ENCODE peak calls at places on chromosomes 13 and 19, in five cellular contexts. G, T, S, A and V are unnamed samples.

GRCh38 chr13:110949628-110950027 is 34.8 kb upstream of the ANKRD10 start:
- DNase-seq in S (no peak), A (no peak), G (no peak), T (no peak), V (no peak)

GRCh38 chr19:43700368-43701015 is 15.4 kb upstream of the IRGC start:
- DNase-seq in G (no peak), T (no peak), S (no peak), A (no peak), V (no peak)

GRCh38 chr13:50213526-50213925 is 198.3 kb downstream of the KCNRG start:
- DNase-seq in T (no peak), S (no peak), A (no peak), G (no peak), V (no peak)

GRCh38 chr13:78323848-78324247 is 279.5 kb downstream of the POU4F1 start:
- DNase-seq in T (no peak), A (no peak), S (no peak), G (no peak), V (no peak)

GRCh38 chr19:18859676-18860301 is 28.0 kb downstream of the UPF1 start:
- DNase-seq in G (no peak), T (no peak), A (no peak), S (no peak), V (no peak)

GRCh38 chr19:4776436-4777205 is 14.9 kb upstream of the FEM1A start:
- DNase-seq in S (no peak), T (peak; percentile 23), G (no peak), A (no peak), V (no peak)

GRCh38 chr13:27423333-27423732 is 1.1 kb upstream of the GTF3A start:
- DNase-seq in S (no peak), T (no peak), A (no peak), G (no peak), V (no peak)

GRCh38 chr13:113119822-113120189 is 2.8 kb upstream of the F10 start:
- DNase-seq in A (no peak), G (no peak), T (no peak), S (no peak), V (no peak)

GRCh38 chr13:96421314-96421713 is 331.4 kb downstream of the HS6ST3 start:
- DNase-seq in S (no peak), T (no peak), G (no peak), A (no peak), V (no peak)

GRCh38 chr13:80214521-80214941 is 126.4 kb downstream of the SPRY2 start:
- DNase-seq in A (no peak), G (no peak), S (no peak), T (no peak), V (no peak)

GRCh38 chr13:58080806-58081205 is 449.3 kb downstream of the PCDH17 start:
- DNase-seq in T (no peak), G (no peak), A (no peak), S (no peak), V (no peak)

GRCh38 chr13:42977219-42977659 is 14.8 kb downstream of the EPSTI1 start:
- DNase-seq in G (no peak), S (no peak), T (no peak), A (no peak), V (no peak)

GRCh38 chr19:18290250-18291018 is 9.0 kb upstream of the JUND start:
- DNase-seq in A (no peak), S (peak; percentile 79), T (peak; percentile 9), G (no peak), V (no peak)

GRCh38 chr13:43009506-43009905 is 13.9 kb upstream of the DNAJC15 start:
- DNase-seq in T (no peak), A (no peak), G (no peak), S (no peak), V (no peak)

GRCh38 chr19:35206379-35206778 is 22.2 kb downstream of the FAM187B start:
- DNase-seq in S (peak; percentile 52), A (no peak), T (no peak), G (no peak), V (no peak)

DNA sequence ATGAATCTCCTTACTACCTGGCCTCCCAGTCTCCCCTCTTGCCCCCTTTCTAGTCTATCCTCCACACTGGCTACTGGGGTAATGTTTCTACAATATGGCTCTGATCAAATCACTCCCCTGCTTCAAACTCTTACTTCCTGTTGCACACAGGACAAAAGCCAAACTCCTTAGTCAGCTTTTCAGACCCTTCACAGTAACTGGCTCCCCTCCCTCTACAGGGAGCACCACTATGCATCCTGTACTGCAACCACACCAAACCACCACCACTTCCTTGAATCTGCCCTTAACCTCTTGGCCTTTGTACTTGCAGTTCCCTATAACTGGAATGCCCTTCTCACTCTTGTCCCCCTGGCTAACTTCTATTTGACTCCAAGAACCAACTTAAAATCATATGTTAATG is 32.2 kb downstream of the DEDD2 start:
- DNase-seq in G (no peak), A (no peak), T (no peak), S (no peak), V (no peak)
- H3K4me3 ChIP-seq in G (no peak overlapping the region), A (no peak overlapping the region), T (no peak overlapping the region), S (no peak overlapping the region), V (no peak overlapping the region)

GRCh38 chr19:42466521-42467436 is 24.0 kb upstream of the CXCL17 start:
- DNase-seq in T (no peak), S (no peak), G (no peak), A (no peak), V (no peak)

GRCh38 chr19:42465827-42466280 is 23.1 kb upstream of the CXCL17 start:
- DNase-seq in A (no peak), G (no peak), S (peak; percentile 66), T (no peak), V (no peak)

GRCh38 chr19:42467437-42467760 is 24.7 kb upstream of the CXCL17 start:
- DNase-seq in T (no peak), G (no peak), A (no peak), S (no peak), V (no peak)

GRCh38 chr19:42469311-42470239 is 26.8 kb upstream of the CXCL17 start:
- DNase-seq in S (no peak), G (no peak), A (peak; percentile 50), T (no peak), V (no peak)

DNA sequence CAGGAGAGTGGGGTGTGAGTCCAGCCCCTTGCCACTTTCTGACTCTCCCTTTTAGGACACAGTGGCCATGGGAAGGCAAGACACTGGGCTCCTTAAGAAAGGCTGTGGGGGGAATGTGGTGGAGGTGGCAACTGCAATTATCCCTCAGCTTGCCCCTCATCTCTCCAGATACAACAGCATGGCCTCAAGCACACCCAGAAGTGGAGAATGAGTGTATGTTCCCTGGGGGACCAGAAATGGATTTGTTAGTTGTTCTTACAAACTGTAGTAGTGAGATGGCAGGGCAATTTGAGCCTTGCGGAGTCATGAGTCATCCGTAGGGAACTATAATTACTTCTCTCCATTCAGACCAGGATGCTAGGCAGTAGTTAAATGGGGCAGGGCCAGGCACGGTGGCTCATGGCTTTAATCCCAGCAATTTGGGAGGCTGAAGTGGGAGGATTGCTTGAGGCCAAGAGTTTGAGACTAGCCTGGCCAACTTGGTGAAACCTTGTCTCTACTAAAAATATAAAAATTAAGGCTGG is 25.6 kb upstream of the CXCL17 start:
- DNase-seq in G (peak; percentile 64), A (no peak), T (no peak), S (no peak), V (no peak)
- TF ChIP-seq REST in G (no peak), A (no peak), T (no peak), S (no peak), V (no peak)

GRCh38 chr19:50664204-50664603 is 15.0 kb downstream of the C19orf81 start:
- DNase-seq in G (no peak), S (no peak), T (no peak), A (no peak), V (no peak)
- H3K27me3 ChIP-seq in G (no peaks in the 10 kb centered on the region), S (no peaks in the 10 kb centered on the region), T (no peaks in the 10 kb centered on the region), A (peaks cover 8% of the 10 kb centered on the region), V (no peaks in the 10 kb centered on the region)

GRCh38 chr13:105762096-105762495 is 773.4 kb downstream of the EFNB2 start:
- DNase-seq in A (no peak), G (no peak), T (no peak), S (no peak), V (no peak)
- H3K4me3 ChIP-seq in A (no peak overlapping the region), G (no peak overlapping the region), T (no peak overlapping the region), S (no peak overlapping the region), V (no peak overlapping the region)

DNA sequence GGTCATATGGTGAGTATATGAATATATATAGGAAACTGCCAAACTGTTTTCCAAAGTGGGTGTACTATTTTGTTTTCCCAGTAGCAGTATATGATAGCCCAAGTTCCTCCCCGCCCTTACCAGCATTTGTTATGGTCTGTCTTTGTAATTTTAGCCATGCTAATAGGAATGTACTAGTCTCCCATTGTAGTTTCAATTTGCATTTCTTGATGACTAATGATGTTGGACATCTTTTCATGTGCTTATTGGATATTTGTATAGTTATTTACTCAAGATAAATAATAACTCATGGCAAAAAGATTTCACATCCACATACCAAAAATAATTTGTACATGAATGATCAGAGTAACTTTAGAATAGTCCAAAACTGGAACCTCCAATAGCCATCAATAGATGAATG is 75.3 kb upstream of the SERP2 start:
- DNase-seq in T (no peak), G (no peak), A (no peak), S (no peak), V (no peak)
- TF ChIP-seq REST in T (no peak), G (no peak), A (no peak), S (no peak), V (no peak)

DNA sequence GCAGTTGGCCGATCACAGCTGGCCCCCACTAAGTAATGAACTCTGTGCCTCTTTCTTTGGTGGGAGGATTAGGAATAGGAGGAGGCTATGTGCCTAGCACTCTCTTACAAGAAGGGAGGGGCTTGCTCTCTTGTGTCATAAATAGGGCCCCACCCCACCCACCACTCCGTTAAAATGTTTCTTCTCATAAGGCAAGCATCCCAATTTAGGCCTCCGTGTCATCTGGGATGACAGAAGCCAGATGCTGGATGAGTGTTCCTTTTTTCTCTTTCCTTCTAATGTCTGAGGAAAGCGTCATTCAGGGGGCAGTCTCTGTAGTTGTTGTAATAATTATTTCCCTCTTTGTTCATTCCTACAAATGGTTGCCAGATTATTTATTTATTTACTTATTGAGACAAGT is at the start of gene LIPE:
- DNase-seq in S (no peak), A (no peak), T (no peak), G (no peak), V (no peak)
- H3K27me3 ChIP-seq in S (no peaks in the 10 kb centered on the region), A (peaks cover 20% of the 10 kb centered on the region), T (no peaks in the 10 kb centered on the region), G (no peaks in the 10 kb centered on the region), V (no peaks in the 10 kb centered on the region)

GRCh38 chr19:55306712-55307111 is 18.4 kb downstream of the TMEM150B start:
- DNase-seq in G (no peak), S (no peak), A (no peak), T (no peak), V (no peak)

GRCh38 chr19:55310498-55310897 is 14.6 kb downstream of the TMEM150B start:
- DNase-seq in G (no peak), T (no peak), S (no peak), A (no peak), V (no peak)

GRCh38 chr19:55309437-55309836 is 15.7 kb downstream of the TMEM150B start:
- DNase-seq in G (no peak), S (no peak), T (no peak), A (no peak), V (no peak)

GRCh38 chr19:55305983-55306562 is 19.1 kb downstream of the TMEM150B start:
- DNase-seq in T (no peak), S (no peak), G (no peak), A (no peak), V (no peak)

DNA sequence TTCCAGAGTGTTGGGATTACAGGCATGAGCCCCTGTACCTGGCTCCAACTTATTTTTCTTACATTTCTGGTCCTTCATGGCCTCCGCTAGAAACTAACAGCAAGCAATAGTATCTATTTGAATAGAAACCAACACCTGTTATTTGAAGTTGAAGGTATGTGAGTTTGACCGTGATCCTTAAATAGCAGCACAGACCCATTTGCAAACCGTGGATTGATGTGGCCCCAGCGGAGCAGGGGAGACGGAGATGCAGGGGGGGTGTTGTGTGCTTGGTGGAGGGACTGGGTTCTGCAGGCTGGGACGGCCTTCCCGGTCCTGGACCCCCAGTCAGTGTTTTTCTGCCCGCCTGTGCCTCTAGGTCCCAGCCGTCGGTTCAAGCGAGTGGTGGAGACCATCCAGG is 16.9 kb downstream of the TMEM150B start:
- DNase-seq in A (no peak), S (no peak), G (no peak), T (no peak), V (no peak)
- H3K4me3 ChIP-seq in A (no peak overlapping the region), S (no peak overlapping the region), G (no peak overlapping the region), T (no peak overlapping the region), V (no peak overlapping the region)